ENCODE peak calls at places on chromosome 6, in nine cellular contexts. Z, X, A, M, G, E, N, W and U are unnamed samples.
A peak's percentile ranks its signal among the peaks of the same experiment; 100 is the strongest.

GRCh38 chr6:111480988-111481830 is 1.8 kb downstream of the REV3L start:
- DNase-seq in E (no peak), W (no peak), N (no peak), Z (no peak), A (no peak), M (no peak), G (no peak), X (no peak), U (no peak)

GRCh38 chr6:125957845-125958244 is 1.3 kb downstream of the HINT3 start:
- DNase-seq in A (peak; percentile 62), W (peak; percentile 52), Z (peak; percentile 22), G (peak; percentile 85), N (peak; percentile 52), X (no peak), M (peak; percentile 38), E (no peak), U (no peak)

GRCh38 chr6:151004415-151005024 is 139.0 kb downstream of the MTHFD1L start:
- DNase-seq in M (no peak), A (no peak), E (peak; percentile 59), G (peak; percentile 98), W (no peak), X (peak; percentile 87), Z (peak; percentile 93), N (peak; percentile 33), U (peak; percentile 85)

GRCh38 chr6:158321960-158322359 is 9.7 kb downstream of the TULP4 start:
- DNase-seq in G (peak; percentile 85), X (no peak), M (no peak), W (no peak), A (peak; percentile 40), Z (peak; percentile 84), N (no peak), E (peak; percentile 52), U (peak; percentile 27)

GRCh38 chr6:15110721-15111354 is 135.0 kb upstream of the JARID2 start:
- DNase-seq in W (no peak), Z (no peak), A (no peak), N (no peak), G (peak; percentile 23), X (no peak), E (no peak), M (no peak), U (no peak)

GRCh38 chr6:2222275-2222842 is 23.0 kb downstream of the GMDS start:
- DNase-seq in X (no peak), W (no peak), Z (no peak), A (no peak), G (no peak), M (no peak), E (no peak), N (no peak), U (no peak)

GRCh38 chr6:169868458-169868857 is 117.0 kb downstream of the ERMARD start:
- DNase-seq in E (no peak), G (no peak), Z (no peak), X (no peak), A (no peak), W (peak; percentile 35), M (no peak), N (no peak), U (no peak)

GRCh38 chr6:27502508-27503435 is 29.9 kb upstream of the ZNF184 start:
- DNase-seq in E (peak; percentile 66), G (peak; percentile 71), M (no peak), Z (peak; percentile 74), X (peak; percentile 90), A (peak; percentile 78), N (no peak), W (peak; percentile 61), U (no peak)

GRCh38 chr6:20699402-20699801 is 165.1 kb downstream of the CDKAL1 start:
- DNase-seq in W (peak; percentile 69), M (no peak), E (no peak), A (no peak), G (no peak), X (no peak), N (no peak), Z (no peak), U (no peak)

GRCh38 chr6:33173228-33174180 is 18.8 kb downstream of the COL11A2 start:
- DNase-seq in X (no peak), E (no peak), M (no peak), N (no peak), A (no peak), W (no peak), G (no peak), Z (no peak), U (no peak)

GRCh38 chr6:124007915-124008688 is 204.4 kb downstream of the NKAIN2 start:
- DNase-seq in W (no peak), G (no peak), X (no peak), E (no peak), A (no peak), M (no peak), Z (peak; percentile 9), N (no peak), U (no peak)

GRCh38 chr6:6569768-6570167 is 18.8 kb upstream of the LY86 start:
- DNase-seq in M (no peak), W (no peak), A (no peak), E (no peak), N (no peak), Z (no peak), X (no peak), G (no peak), U (no peak)

GRCh38 chr6:3887150-3887700 is 38.1 kb downstream of the FAM50B start:
- DNase-seq in G (peak; percentile 68), X (no peak), A (no peak), N (peak; percentile 43), E (no peak), Z (peak; percentile 51), M (no peak), W (no peak), U (no peak)

GRCh38 chr6:15839969-15840541 is 177.2 kb upstream of the DTNBP1 start:
- DNase-seq in W (no peak), M (no peak), E (no peak), G (no peak), Z (no peak), N (no peak), X (no peak), A (no peak), U (no peak)

GRCh38 chr6:81265106-81265505 is 487.4 kb downstream of the TENT5A start:
- DNase-seq in G (peak; percentile 52), W (no peak), Z (peak; percentile 35), X (no peak), N (peak; percentile 29), M (no peak), A (peak; percentile 10), E (no peak), U (no peak)

GRCh38 chr6:46963626-46964025 is 41.9 kb upstream of the ADGRF5 start:
- DNase-seq in A (no peak), N (no peak), E (no peak), W (peak; percentile 6), M (no peak), Z (peak; percentile 30), X (no peak), G (peak; percentile 96), U (no peak)

DNA sequence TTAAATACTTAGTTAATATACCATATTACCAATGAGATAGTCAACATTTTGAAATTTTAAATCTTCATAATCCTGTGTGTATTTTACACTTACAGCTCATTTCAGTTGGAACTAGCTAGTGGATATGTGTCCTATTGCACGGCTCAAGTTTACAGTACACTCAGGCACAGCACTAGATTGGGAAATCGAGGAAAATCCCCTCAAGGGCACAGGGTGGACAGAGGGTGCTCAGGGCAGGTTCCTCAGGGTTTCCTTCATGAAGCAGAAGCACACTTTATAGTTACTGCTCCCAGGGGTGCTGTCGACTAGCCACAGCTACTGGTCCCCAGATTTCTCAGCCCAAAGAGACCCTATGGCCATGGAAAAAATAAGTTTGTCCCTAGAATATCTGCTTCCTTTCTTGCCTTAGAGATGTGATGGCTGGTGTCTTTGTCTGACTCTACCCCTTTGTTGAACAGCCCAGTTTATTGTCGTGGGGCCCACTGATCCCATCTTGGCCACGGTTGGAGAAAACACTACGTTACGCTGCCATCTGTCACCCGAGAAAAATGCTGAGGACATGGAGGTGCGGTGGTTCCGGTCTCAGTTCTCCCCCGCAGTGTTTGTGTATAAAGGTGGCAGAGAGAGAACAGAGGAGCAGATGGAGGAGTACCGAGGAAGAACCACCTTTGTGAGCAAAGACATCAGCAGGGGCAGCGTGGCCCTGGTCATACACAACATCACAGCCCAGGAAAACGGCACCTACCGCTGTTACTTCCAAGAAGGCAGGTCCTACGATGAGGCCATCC is 1.5 kb downstream of the BTN2A1 start:
- DNase-seq in G (no peak), Z (no peak), X (no peak), A (no peak), W (no peak), M (no peak), E (no peak), N (no peak), U (no peak)
- H3K4me3 ChIP-seq in G (peak overlapping the region; percentile 99), Z (peak overlapping the region; percentile 98), X (peak overlapping the region; percentile 74), A (peak overlapping the region; percentile 49), W (no peak overlapping the region), M (peak overlapping the region; percentile 82), E (peak overlapping the region; percentile 84), N (no peak overlapping the region), U (peak overlapping the region; percentile 85)

GRCh38 chr6:127517698-127518097 is 1.4 kb downstream of the MTCL3 start:
- DNase-seq in W (no peak), G (no peak), X (no peak), N (no peak), A (no peak), Z (no peak), M (no peak), E (no peak), U (no peak)
- H3K4me3 ChIP-seq in W (no peak overlapping the region), G (peak overlapping the region; percentile 47), X (peak overlapping the region; percentile 26), N (no peak overlapping the region), A (no peak overlapping the region), Z (peak overlapping the region; percentile 55), M (peak overlapping the region; percentile 49), E (no peak overlapping the region), U (peak overlapping the region; percentile 54)

GRCh38 chr6:11043552-11043960 is 549 bp downstream of the ELOVL2 start:
- DNase-seq in Z (no peak), N (no peak), X (no peak), G (no peak), E (no peak), W (no peak), A (peak; percentile 32), M (no peak), U (no peak)

GRCh38 chr6:11042025-11042749 is 1.9 kb downstream of the ELOVL2 start:
- DNase-seq in Z (no peak), G (no peak), N (no peak), X (no peak), W (no peak), M (no peak), E (no peak), A (no peak), U (no peak)

GRCh38 chr6:11044712-11045167 is 635 bp upstream of the ELOVL2 start:
- DNase-seq in N (no peak), G (no peak), A (no peak), Z (no peak), E (no peak), W (no peak), X (no peak), M (no peak), U (no peak)

GRCh38 chr6:11043961-11044711 is at the start of gene ELOVL2:
- DNase-seq in Z (peak; percentile 24), N (no peak), W (peak; percentile 40), X (no peak), A (peak; percentile 88), E (no peak), M (peak; percentile 4), G (peak; percentile 53), U (peak; percentile 5)

GRCh38 chr6:11042750-11043551 is 1.2 kb downstream of the ELOVL2 start:
- DNase-seq in A (no peak), N (no peak), G (peak; percentile 37), E (no peak), M (no peak), Z (peak; percentile 29), X (no peak), W (no peak), U (no peak)
- H3K4me3 ChIP-seq in A (peak overlapping the region; percentile 89), N (no peak overlapping the region), G (peak overlapping the region; percentile 55), E (peak overlapping the region; percentile 38), M (peak overlapping the region; percentile 57), Z (peak overlapping the region; percentile 23), X (peak overlapping the region; percentile 56), W (peak overlapping the region; percentile 50), U (peak overlapping the region; percentile 49)

GRCh38 chr6:13302751-13303667 is 25.3 kb downstream of the TBC1D7 start:
- DNase-seq in M (peak; percentile 62), A (peak; percentile 68), N (peak; percentile 89), Z (peak; percentile 90), G (peak; percentile 100), W (peak; percentile 82), E (peak; percentile 92), X (peak; percentile 52), U (peak; percentile 93)
- H3K4me3 ChIP-seq in M (peak overlapping the region; percentile 14), A (no peak overlapping the region), N (no peak overlapping the region), Z (no peak overlapping the region), G (peak overlapping the region; percentile 18), W (no peak overlapping the region), E (no peak overlapping the region), X (no peak overlapping the region), U (no peak overlapping the region)